ENCODE peak calls at places on chromosomes 1 and 21, in eight cellular contexts. One of them, this sample, is unnamed. For H3K36me3, the result is how much of the 10 kb centered on the place peaks cover.

GRCh38 chr21:44552681-44553080 is 1.4 kb upstream of the KRTAP10-2 start:
- DNase-seq in left ventricle myocardium inferior: no peak
- DNase-seq in neural progenitor cell: no peak
- DNase-seq in CD8-positive, alpha-beta T cell: peak
- DNase-seq in transverse colon: no peak
- DNase-seq in HCT116: no peak
- DNase-seq in GM23338: no peak
- DNase-seq in upper lobe of right lung: peak
- DNase-seq in this sample: no peak

GRCh38 chr1:66152034-66152433 is 359.3 kb downstream of the PDE4B start:
- DNase-seq in neural progenitor cell: no peak
- DNase-seq in upper lobe of right lung: no peak
- DNase-seq in CD8-positive, alpha-beta T cell: no peak
- DNase-seq in left ventricle myocardium inferior: no peak
- DNase-seq in HCT116: no peak
- DNase-seq in transverse colon: no peak
- DNase-seq in GM23338: no peak
- DNase-seq in this sample: no peak

GRCh38 chr1:28110555-28110954 is 22.1 kb upstream of the EYA3 start:
- DNase-seq in left ventricle myocardium inferior: no peak
- DNase-seq in neural progenitor cell: no peak
- DNase-seq in HCT116: no peak
- DNase-seq in upper lobe of right lung: no peak
- DNase-seq in GM23338: no peak
- DNase-seq in CD8-positive, alpha-beta T cell: no peak
- DNase-seq in transverse colon: no peak
- DNase-seq in this sample: no peak

GRCh38 chr1:63916485-63917360 is 142.9 kb downstream of the ROR1 start:
- DNase-seq in CD8-positive, alpha-beta T cell: no peak
- DNase-seq in upper lobe of right lung: no peak
- DNase-seq in transverse colon: no peak
- DNase-seq in GM23338: no peak
- DNase-seq in left ventricle myocardium inferior: no peak
- DNase-seq in HCT116: no peak
- DNase-seq in neural progenitor cell: no peak
- DNase-seq in this sample: no peak

GRCh38 chr1:192889082-192889481 is 80.2 kb downstream of the RGS2 start:
- DNase-seq in GM23338: no peak
- DNase-seq in upper lobe of right lung: no peak
- DNase-seq in CD8-positive, alpha-beta T cell: no peak
- DNase-seq in transverse colon: no peak
- DNase-seq in neural progenitor cell: no peak
- DNase-seq in HCT116: no peak
- DNase-seq in left ventricle myocardium inferior: no peak
- DNase-seq in this sample: no peak

GRCh38 chr1:110151175-110151715 is 951 bp downstream of the SLC6A17 start:
- DNase-seq in GM23338: peak
- DNase-seq in left ventricle myocardium inferior: no peak
- DNase-seq in HCT116: no peak
- DNase-seq in CD8-positive, alpha-beta T cell: no peak
- DNase-seq in upper lobe of right lung: no peak
- DNase-seq in neural progenitor cell: peak
- DNase-seq in transverse colon: no peak
- DNase-seq in this sample: peak

GRCh38 chr1:162389021-162389818 is 7.7 kb downstream of the C1orf226 start:
- DNase-seq in HCT116: no peak
- DNase-seq in upper lobe of right lung: no peak
- DNase-seq in left ventricle myocardium inferior: no peak
- DNase-seq in GM23338: no peak
- DNase-seq in CD8-positive, alpha-beta T cell: peak
- DNase-seq in transverse colon: no peak
- DNase-seq in neural progenitor cell: peak
- DNase-seq in this sample: peak

GRCh38 chr1:84152649-84153056 is 8.6 kb downstream of the PRKACB start:
- DNase-seq in CD8-positive, alpha-beta T cell: no peak
- DNase-seq in HCT116: no peak
- DNase-seq in upper lobe of right lung: no peak
- DNase-seq in GM23338: no peak
- DNase-seq in transverse colon: no peak
- DNase-seq in neural progenitor cell: no peak
- DNase-seq in left ventricle myocardium inferior: no peak
- DNase-seq in this sample: no peak

GRCh38 chr1:6586404-6586816 is 6.6 kb downstream of the ZBTB48 start:
- DNase-seq in left ventricle myocardium inferior: no peak
- DNase-seq in GM23338: no peak
- DNase-seq in neural progenitor cell: no peak
- DNase-seq in HCT116: no peak
- DNase-seq in CD8-positive, alpha-beta T cell: no peak
- DNase-seq in upper lobe of right lung: no peak
- DNase-seq in transverse colon: no peak
- DNase-seq in this sample: peak

GRCh38 chr1:196501760-196502428 is 106.3 kb downstream of the KCNT2 start:
- DNase-seq in HCT116: no peak
- DNase-seq in GM23338: no peak
- DNase-seq in upper lobe of right lung: no peak
- DNase-seq in left ventricle myocardium inferior: no peak
- DNase-seq in transverse colon: no peak
- DNase-seq in CD8-positive, alpha-beta T cell: no peak
- DNase-seq in neural progenitor cell: no peak
- DNase-seq in this sample: no peak

GRCh38 chr1:209648366-209648765 is 3.9 kb downstream of the LAMB3 start:
- DNase-seq in neural progenitor cell: no peak
- DNase-seq in HCT116: no peak
- DNase-seq in left ventricle myocardium inferior: no peak
- DNase-seq in upper lobe of right lung: no peak
- DNase-seq in CD8-positive, alpha-beta T cell: no peak
- DNase-seq in GM23338: no peak
- DNase-seq in transverse colon: no peak
- DNase-seq in this sample: no peak
- H3K4me3 ChIP-seq in neural progenitor cell: no peak
- H3K4me3 ChIP-seq in HCT116: no peak
- H3K4me3 ChIP-seq in left ventricle myocardium inferior: no peak
- H3K4me3 ChIP-seq in upper lobe of right lung: no peak
- H3K4me3 ChIP-seq in CD8-positive, alpha-beta T cell: no peak
- H3K4me3 ChIP-seq in GM23338: no peak
- H3K4me3 ChIP-seq in transverse colon: no peak
- H3K4me3 ChIP-seq in this sample: no peak

GRCh38 chr1:219173758-219174671 is at the start of gene LYPLAL1:
- DNase-seq in HCT116: peak
- DNase-seq in CD8-positive, alpha-beta T cell: peak
- DNase-seq in upper lobe of right lung: peak
- DNase-seq in left ventricle myocardium inferior: peak
- DNase-seq in neural progenitor cell: peak
- DNase-seq in transverse colon: peak
- DNase-seq in GM23338: peak
- DNase-seq in this sample: peak
- H3K36me3 ChIP-seq in HCT116: under half
- H3K36me3 ChIP-seq in CD8-positive, alpha-beta T cell: under half
- H3K36me3 ChIP-seq in upper lobe of right lung: under half
- H3K36me3 ChIP-seq in left ventricle myocardium inferior: under half
- H3K36me3 ChIP-seq in neural progenitor cell: under half
- H3K36me3 ChIP-seq in transverse colon: under half
- H3K36me3 ChIP-seq in GM23338: under half
- H3K36me3 ChIP-seq in this sample: under half

DNA sequence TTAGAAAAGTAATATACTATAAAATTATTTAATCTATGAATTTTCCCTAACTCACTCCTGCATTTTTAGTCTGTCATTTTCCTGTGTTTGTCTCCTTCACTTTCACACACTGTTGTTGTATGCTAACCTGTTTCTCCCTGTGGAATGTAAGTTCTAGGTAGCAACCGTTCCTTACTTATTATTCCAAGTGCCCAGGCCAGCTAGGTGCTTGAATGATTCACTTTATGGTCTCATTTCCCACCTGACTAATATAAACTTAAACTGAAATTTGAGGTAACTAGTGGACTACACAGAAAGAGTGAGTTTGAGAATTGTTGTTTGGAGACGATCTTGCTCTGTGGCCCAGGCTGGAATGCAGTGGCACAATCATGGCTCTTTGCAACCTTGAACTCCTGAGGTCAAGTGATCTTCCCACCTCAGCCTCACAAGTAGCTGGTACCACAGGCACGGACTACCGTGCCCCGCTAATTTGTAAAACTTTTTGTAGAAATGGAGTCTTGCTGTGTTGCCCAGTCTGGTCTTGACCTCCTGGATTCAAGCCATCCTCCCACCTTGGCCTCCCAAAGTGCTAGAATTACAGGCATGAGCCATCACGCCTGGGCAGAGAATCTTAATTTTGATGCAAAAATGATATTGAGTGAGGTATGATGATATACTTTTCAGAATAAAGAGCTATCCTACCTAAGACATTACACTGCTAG is 1.9 kb downstream of the ZYG11B start:
- DNase-seq in CD8-positive, alpha-beta T cell: no peak
- DNase-seq in left ventricle myocardium inferior: no peak
- DNase-seq in transverse colon: no peak
- DNase-seq in GM23338: no peak
- DNase-seq in neural progenitor cell: no peak
- DNase-seq in upper lobe of right lung: no peak
- DNase-seq in HCT116: no peak
- DNase-seq in this sample: no peak
- H3K4me3 ChIP-seq in CD8-positive, alpha-beta T cell: no peak
- H3K4me3 ChIP-seq in left ventricle myocardium inferior: peak
- H3K4me3 ChIP-seq in transverse colon: peak
- H3K4me3 ChIP-seq in GM23338: no peak
- H3K4me3 ChIP-seq in neural progenitor cell: peak
- H3K4me3 ChIP-seq in upper lobe of right lung: peak
- H3K4me3 ChIP-seq in HCT116: no peak
- H3K4me3 ChIP-seq in this sample: no peak

DNA sequence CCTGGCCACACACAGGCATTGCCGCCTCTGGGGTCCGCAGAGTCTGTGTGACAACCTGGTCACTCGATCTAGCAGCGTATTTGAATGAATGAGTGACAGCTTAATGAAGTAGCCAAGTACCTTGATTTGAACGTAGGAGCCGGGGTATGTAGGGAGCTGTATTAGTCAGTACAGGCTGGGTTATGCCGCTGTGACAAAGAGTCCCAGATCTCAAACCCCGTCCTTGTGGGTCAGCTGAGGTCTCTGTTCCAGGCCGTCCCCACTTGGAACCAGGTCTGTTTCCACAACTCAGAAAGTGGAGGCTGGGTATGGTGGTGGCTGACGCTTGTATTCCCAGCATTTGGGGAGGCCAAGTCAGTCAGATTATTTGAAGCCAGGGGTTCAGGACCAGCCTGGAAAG is 20.0 kb downstream of the ATAD3B start:
- DNase-seq in HCT116: no peak
- DNase-seq in CD8-positive, alpha-beta T cell: no peak
- DNase-seq in upper lobe of right lung: no peak
- DNase-seq in neural progenitor cell: no peak
- DNase-seq in left ventricle myocardium inferior: no peak
- DNase-seq in transverse colon: no peak
- DNase-seq in GM23338: no peak
- DNase-seq in this sample: no peak
- H3K36me3 ChIP-seq in HCT116: half or more
- H3K36me3 ChIP-seq in CD8-positive, alpha-beta T cell: under half
- H3K36me3 ChIP-seq in upper lobe of right lung: under half
- H3K36me3 ChIP-seq in neural progenitor cell: under half
- H3K36me3 ChIP-seq in left ventricle myocardium inferior: half or more
- H3K36me3 ChIP-seq in transverse colon: under half
- H3K36me3 ChIP-seq in GM23338: under half
- H3K36me3 ChIP-seq in this sample: under half

DNA sequence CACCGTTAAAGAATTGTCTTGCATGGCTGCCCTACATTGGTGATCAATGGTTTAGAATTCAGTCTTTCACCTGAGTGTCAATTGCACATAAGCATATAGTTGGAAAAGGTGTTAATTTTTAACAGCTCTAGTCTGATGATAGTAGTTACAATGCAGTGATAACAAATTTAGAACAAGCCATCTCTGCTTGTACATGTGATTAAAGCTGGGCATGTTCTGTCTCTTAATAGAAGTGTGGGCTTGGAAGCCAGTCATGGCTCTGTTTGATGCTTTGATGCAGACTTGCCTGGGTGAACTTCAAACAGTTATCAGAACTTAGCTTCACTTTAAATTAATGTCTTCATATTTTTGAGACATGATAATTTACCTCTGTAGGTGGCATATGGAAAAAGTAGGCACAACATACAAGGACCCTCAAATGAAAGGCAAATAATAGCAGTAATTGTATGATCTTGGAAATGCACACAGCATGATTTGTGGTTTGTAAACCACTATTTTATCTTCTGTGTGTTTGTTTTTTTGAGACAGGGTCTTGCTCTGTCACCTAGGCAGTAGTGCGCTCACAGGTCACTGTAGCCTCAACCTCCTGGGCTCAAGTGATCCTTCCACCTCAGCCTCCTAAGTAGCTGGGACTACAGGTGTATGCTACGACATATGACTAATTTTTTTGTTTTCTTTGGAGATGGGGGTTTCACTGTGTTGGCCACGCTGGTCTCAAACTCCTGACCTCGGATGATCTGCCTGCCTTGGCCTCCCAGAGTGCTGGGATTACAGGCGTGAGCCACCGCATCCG is 3.8 kb downstream of the DDI2 start:
- DNase-seq in HCT116: no peak
- DNase-seq in transverse colon: no peak
- DNase-seq in neural progenitor cell: no peak
- DNase-seq in left ventricle myocardium inferior: no peak
- DNase-seq in CD8-positive, alpha-beta T cell: no peak
- DNase-seq in upper lobe of right lung: no peak
- DNase-seq in GM23338: no peak
- DNase-seq in this sample: no peak
- H3K4me3 ChIP-seq in HCT116: no peak
- H3K4me3 ChIP-seq in transverse colon: no peak
- H3K4me3 ChIP-seq in neural progenitor cell: no peak
- H3K4me3 ChIP-seq in left ventricle myocardium inferior: peak
- H3K4me3 ChIP-seq in CD8-positive, alpha-beta T cell: no peak
- H3K4me3 ChIP-seq in upper lobe of right lung: no peak
- H3K4me3 ChIP-seq in GM23338: no peak
- H3K4me3 ChIP-seq in this sample: no peak

This sample was measured in H7.